ENCODE peak calls at places on chromosome 19, in seven cellular contexts. One of them, this sample, is unnamed.

GRCh38 chr19:35216833-35217707 is 11.5 kb downstream of the FAM187B start:
- DNase-seq in neuronal stem cell: no peak
- DNase-seq in mesendoderm: peak; percentile 63
- DNase-seq in IMR-90: no peak
- DNase-seq in trophoblast cell: peak; percentile 75
- DNase-seq in H1: no peak
- DNase-seq in H9: peak; percentile 56
- DNase-seq in this sample: no peak

GRCh38 chr19:51259348-51260245 is 8.7 kb downstream of the SIGLECL1 start:
- DNase-seq in trophoblast cell: peak; percentile 62
- DNase-seq in H1: peak; percentile 15
- DNase-seq in H9: peak; percentile 54
- DNase-seq in mesendoderm: peak; percentile 62
- DNase-seq in IMR-90: peak; percentile 22
- DNase-seq in neuronal stem cell: peak; percentile 33
- DNase-seq in this sample: peak; percentile 6

GRCh38 chr19:48513289-48514122 is 1.9 kb upstream of the LMTK3 start:
- DNase-seq in H1: no peak
- DNase-seq in mesendoderm: peak; percentile 93
- DNase-seq in trophoblast cell: peak; percentile 66
- DNase-seq in neuronal stem cell: no peak
- DNase-seq in H9: peak; percentile 94
- DNase-seq in IMR-90: peak; percentile 64
- DNase-seq in this sample: peak; percentile 71

GRCh38 chr19:14021474-14021873 is 6.5 kb upstream of the RLN3 start:
- DNase-seq in H1: no peak
- DNase-seq in neuronal stem cell: no peak
- DNase-seq in mesendoderm: peak; percentile 55
- DNase-seq in IMR-90: no peak
- DNase-seq in H9: peak; percentile 47
- DNase-seq in trophoblast cell: no peak
- DNase-seq in this sample: no peak

GRCh38 chr19:53511933-53512374 is 26.0 kb upstream of the ZNF331 start:
- DNase-seq in trophoblast cell: peak; percentile 89
- DNase-seq in mesendoderm: peak; percentile 94
- DNase-seq in neuronal stem cell: peak; percentile 59
- DNase-seq in H1: peak; percentile 59
- DNase-seq in H9: peak; percentile 90
- DNase-seq in IMR-90: peak; percentile 65
- DNase-seq in this sample: peak; percentile 44

GRCh38 chr19:51676566-51677083 is 16.5 kb upstream of the SPACA6 start:
- DNase-seq in trophoblast cell: no peak
- DNase-seq in IMR-90: no peak
- DNase-seq in neuronal stem cell: no peak
- DNase-seq in H1: no peak
- DNase-seq in mesendoderm: no peak
- DNase-seq in H9: no peak
- DNase-seq in this sample: no peak

GRCh38 chr19:37905936-37906867 is at the start of gene WDR87:
- DNase-seq in mesendoderm: peak; percentile 96
- DNase-seq in H1: peak; percentile 87
- DNase-seq in trophoblast cell: peak; percentile 82
- DNase-seq in H9: peak; percentile 95
- DNase-seq in IMR-90: no peak
- DNase-seq in neuronal stem cell: peak; percentile 90
- DNase-seq in this sample: no peak

GRCh38 chr19:5210556-5210955 is 130.1 kb downstream of the PTPRS start:
- DNase-seq in H9: no peak
- DNase-seq in trophoblast cell: no peak
- DNase-seq in mesendoderm: no peak
- DNase-seq in H1: no peak
- DNase-seq in neuronal stem cell: no peak
- DNase-seq in IMR-90: no peak
- DNase-seq in this sample: no peak

GRCh38 chr19:3479177-3479818 is 1.0 kb downstream of the SMIM24 start:
- DNase-seq in H9: peak; percentile 74
- DNase-seq in neuronal stem cell: no peak
- DNase-seq in H1: no peak
- DNase-seq in IMR-90: no peak
- DNase-seq in mesendoderm: peak; percentile 66
- DNase-seq in trophoblast cell: no peak
- DNase-seq in this sample: no peak

GRCh38 chr19:48121066-48121465 is 10.4 kb upstream of the PLA2G4C start:
- DNase-seq in IMR-90: no peak
- DNase-seq in H9: no peak
- DNase-seq in mesendoderm: no peak
- DNase-seq in H1: no peak
- DNase-seq in neuronal stem cell: no peak
- DNase-seq in trophoblast cell: no peak
- DNase-seq in this sample: no peak

GRCh38 chr19:38812841-38813320 is at the start of gene LGALS4:
- DNase-seq in H9: no peak
- DNase-seq in IMR-90: no peak
- DNase-seq in H1: no peak
- DNase-seq in trophoblast cell: no peak
- DNase-seq in neuronal stem cell: no peak
- DNase-seq in mesendoderm: no peak
- DNase-seq in this sample: no peak

GRCh38 chr19:33171916-33172359 is 22.2 kb upstream of the LRP3 start:
- DNase-seq in H1: no peak
- DNase-seq in IMR-90: peak; percentile 74
- DNase-seq in mesendoderm: no peak
- DNase-seq in H9: no peak
- DNase-seq in neuronal stem cell: no peak
- DNase-seq in trophoblast cell: no peak
- DNase-seq in this sample: peak; percentile 48

GRCh38 chr19:5877869-5878268 is 7.5 kb upstream of the FUT5 start:
- DNase-seq in IMR-90: no peak
- DNase-seq in trophoblast cell: no peak
- DNase-seq in mesendoderm: no peak
- DNase-seq in H1: no peak
- DNase-seq in neuronal stem cell: peak; percentile 23
- DNase-seq in H9: no peak
- DNase-seq in this sample: no peak

GRCh38 chr19:32363175-32363574 is 17.8 kb downstream of the ZNF507 start:
- DNase-seq in mesendoderm: no peak
- DNase-seq in H9: no peak
- DNase-seq in H1: no peak
- DNase-seq in IMR-90: peak; percentile 45
- DNase-seq in trophoblast cell: peak; percentile 78
- DNase-seq in neuronal stem cell: no peak
- DNase-seq in this sample: peak; percentile 79

GRCh38 chr19:33938821-33939220 is 142.2 kb downstream of the KCTD15 start:
- DNase-seq in H1: no peak
- DNase-seq in neuronal stem cell: no peak
- DNase-seq in mesendoderm: no peak
- DNase-seq in H9: no peak
- DNase-seq in IMR-90: no peak
- DNase-seq in trophoblast cell: no peak
- DNase-seq in this sample: no peak

GRCh38 chr19:6030214-6030507 is 52.2 kb upstream of the RANBP3 start:
- DNase-seq in IMR-90: peak; percentile 79
- DNase-seq in neuronal stem cell: no peak
- DNase-seq in mesendoderm: no peak
- DNase-seq in H1: no peak
- DNase-seq in H9: no peak
- DNase-seq in trophoblast cell: peak; percentile 92
- DNase-seq in this sample: peak; percentile 85

GRCh38 chr19:48784527-48784926 is 26.3 kb downstream of the BCAT2 start:
- DNase-seq in IMR-90: no peak
- DNase-seq in H9: no peak
- DNase-seq in mesendoderm: no peak
- DNase-seq in neuronal stem cell: no peak
- DNase-seq in trophoblast cell: no peak
- DNase-seq in H1: no peak
- DNase-seq in this sample: no peak

GRCh38 chr19:50669319-50670101 is 20.3 kb downstream of the C19orf81 start:
- DNase-seq in IMR-90: peak; percentile 15
- DNase-seq in H9: no peak
- DNase-seq in mesendoderm: no peak
- DNase-seq in neuronal stem cell: no peak
- DNase-seq in H1: no peak
- DNase-seq in trophoblast cell: peak; percentile 69
- DNase-seq in this sample: no peak

GRCh38 chr19:13102666-13103584 is at the start of gene LYL1:
- DNase-seq in IMR-90: no peak
- DNase-seq in neuronal stem cell: no peak
- DNase-seq in mesendoderm: peak; percentile 89
- DNase-seq in trophoblast cell: peak; percentile 72
- DNase-seq in H9: peak; percentile 70
- DNase-seq in H1: no peak
- DNase-seq in this sample: no peak

GRCh38 chr19:49186108-49186507 is 28.5 kb downstream of the TRPM4 start:
- DNase-seq in neuronal stem cell: no peak
- DNase-seq in mesendoderm: no peak
- DNase-seq in H1: no peak
- DNase-seq in H9: no peak
- DNase-seq in trophoblast cell: no peak
- DNase-seq in IMR-90: no peak
- DNase-seq in this sample: no peak

GRCh38 chr19:42872608-42873007 is 6.9 kb downstream of the PSG1 start:
- DNase-seq in trophoblast cell: peak; percentile 6
- DNase-seq in IMR-90: no peak
- DNase-seq in mesendoderm: no peak
- DNase-seq in H9: no peak
- DNase-seq in H1: no peak
- DNase-seq in neuronal stem cell: no peak
- DNase-seq in this sample: no peak

GRCh38 chr19:45099465-45100201 is 6.7 kb downstream of the PPP1R37 start:
- DNase-seq in H9: no peak
- DNase-seq in mesendoderm: no peak
- DNase-seq in trophoblast cell: no peak
- DNase-seq in neuronal stem cell: no peak
- DNase-seq in H1: no peak
- DNase-seq in IMR-90: peak; percentile 46
- DNase-seq in this sample: no peak

GRCh38 chr19:51564791-51565190 is 6.3 kb upstream of the ZNF175 start:
- DNase-seq in IMR-90: no peak
- DNase-seq in neuronal stem cell: no peak
- DNase-seq in mesendoderm: peak; percentile 12
- DNase-seq in H1: no peak
- DNase-seq in H9: peak; percentile 51
- DNase-seq in trophoblast cell: no peak
- DNase-seq in this sample: no peak

GRCh38 chr19:31448221-31448657 is 99.0 kb upstream of the TSHZ3 start:
- DNase-seq in neuronal stem cell: no peak
- DNase-seq in H1: no peak
- DNase-seq in mesendoderm: peak; percentile 61
- DNase-seq in IMR-90: peak; percentile 89
- DNase-seq in trophoblast cell: peak; percentile 41
- DNase-seq in H9: no peak
- DNase-seq in this sample: peak; percentile 84

GRCh38 chr19:56838930-56839664 is 1.4 kb downstream of the PEG3 start:
- DNase-seq in H9: no peak
- DNase-seq in IMR-90: no peak
- DNase-seq in trophoblast cell: peak; percentile 95
- DNase-seq in neuronal stem cell: peak; percentile 96
- DNase-seq in H1: no peak
- DNase-seq in mesendoderm: peak; percentile 99
- DNase-seq in this sample: no peak

GRCh38 chr19:57620673-57621348 is 6.8 kb downstream of the ZNF134 start:
- DNase-seq in trophoblast cell: no peak
- DNase-seq in H9: no peak
- DNase-seq in neuronal stem cell: no peak
- DNase-seq in H1: no peak
- DNase-seq in mesendoderm: peak; percentile 58
- DNase-seq in IMR-90: peak; percentile 15
- DNase-seq in this sample: no peak

GRCh38 chr19:35486268-35486708 is 4.0 kb downstream of the KRTDAP start:
- DNase-seq in trophoblast cell: no peak
- DNase-seq in neuronal stem cell: no peak
- DNase-seq in mesendoderm: peak; percentile 26
- DNase-seq in H1: no peak
- DNase-seq in H9: no peak
- DNase-seq in IMR-90: no peak
- DNase-seq in this sample: no peak

GRCh38 chr19:33416307-33417215 is 43.1 kb downstream of the CEBPG start:
- DNase-seq in neuronal stem cell: peak; percentile 50
- DNase-seq in trophoblast cell: peak; percentile 77
- DNase-seq in IMR-90: peak; percentile 68
- DNase-seq in H1: peak; percentile 29
- DNase-seq in H9: peak; percentile 85
- DNase-seq in mesendoderm: peak; percentile 81
- DNase-seq in this sample: peak; percentile 62

GRCh38 chr19:1630811-1631210 is 21.6 kb downstream of the TCF3 start:
- DNase-seq in H1: no peak
- DNase-seq in mesendoderm: no peak
- DNase-seq in IMR-90: no peak
- DNase-seq in neuronal stem cell: no peak
- DNase-seq in trophoblast cell: no peak
- DNase-seq in H9: no peak
- DNase-seq in this sample: no peak
- H2BK5ac ChIP-seq in H1: no peak overlapping the region
- H2BK5ac ChIP-seq in mesendoderm: no peak overlapping the region
- H2BK5ac ChIP-seq in IMR-90: no peak overlapping the region
- H2BK5ac ChIP-seq in neuronal stem cell: no peak overlapping the region
- H2BK5ac ChIP-seq in trophoblast cell: no peak overlapping the region
- H2BK5ac ChIP-seq in H9: no peak overlapping the region
- H2BK5ac ChIP-seq in this sample: no peak overlapping the region

GRCh38 chr19:39906283-39906682 is 28.2 kb downstream of the FCGBP start:
- DNase-seq in IMR-90: no peak
- DNase-seq in H9: no peak
- DNase-seq in neuronal stem cell: no peak
- DNase-seq in mesendoderm: no peak
- DNase-seq in trophoblast cell: no peak
- DNase-seq in H1: no peak
- DNase-seq in this sample: no peak
- H2BK5ac ChIP-seq in IMR-90: no peak overlapping the region
- H2BK5ac ChIP-seq in H9: no peak overlapping the region
- H2BK5ac ChIP-seq in neuronal stem cell: no peak overlapping the region
- H2BK5ac ChIP-seq in mesendoderm: no peak overlapping the region
- H2BK5ac ChIP-seq in trophoblast cell: no peak overlapping the region
- H2BK5ac ChIP-seq in H1: no peak overlapping the region
- H2BK5ac ChIP-seq in this sample: no peak overlapping the region

DNA sequence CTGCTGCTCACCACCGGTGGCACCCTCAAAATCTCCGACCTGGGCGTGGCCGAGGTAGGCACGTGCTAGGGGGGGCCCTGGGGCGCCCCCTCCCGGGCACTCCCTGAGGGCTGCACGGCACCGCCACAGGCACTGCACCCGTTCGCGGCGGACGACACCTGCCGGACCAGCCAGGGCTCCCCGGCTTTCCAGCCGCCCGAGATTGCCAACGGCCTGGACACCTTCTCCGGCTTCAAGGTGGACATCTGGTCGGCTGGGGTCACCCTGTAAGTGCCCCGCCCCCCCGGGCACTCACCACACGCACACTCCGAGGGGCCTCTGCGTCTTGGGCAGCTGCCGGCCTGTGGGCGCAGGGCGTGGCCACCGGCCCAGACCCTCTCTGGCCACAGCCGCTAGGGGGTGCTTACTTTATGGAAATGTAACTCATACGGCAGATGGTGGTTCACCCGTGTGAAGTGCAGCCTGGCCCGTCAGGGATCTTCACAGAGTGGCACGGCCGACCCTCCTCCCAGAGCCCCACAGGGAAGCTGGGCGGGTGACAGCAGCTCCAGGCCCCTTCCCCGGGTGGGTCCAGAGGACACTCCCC is 15.0 kb downstream of the STK11 start:
- DNase-seq in mesendoderm: no peak
- DNase-seq in trophoblast cell: no peak
- DNase-seq in IMR-90: no peak
- DNase-seq in H9: no peak
- DNase-seq in neuronal stem cell: no peak
- DNase-seq in H1: no peak
- DNase-seq in this sample: no peak
- H2BK5ac ChIP-seq in mesendoderm: no peak overlapping the region
- H2BK5ac ChIP-seq in trophoblast cell: no peak overlapping the region
- H2BK5ac ChIP-seq in IMR-90: no peak overlapping the region
- H2BK5ac ChIP-seq in H9: no peak overlapping the region
- H2BK5ac ChIP-seq in neuronal stem cell: peak overlapping the region; percentile 82
- H2BK5ac ChIP-seq in H1: no peak overlapping the region
- H2BK5ac ChIP-seq in this sample: no peak overlapping the region

GRCh38 chr19:55716531-55716930 is 21.7 kb downstream of the NLRP9 start:
- DNase-seq in trophoblast cell: peak; percentile 96
- DNase-seq in IMR-90: no peak
- DNase-seq in H9: no peak
- DNase-seq in neuronal stem cell: no peak
- DNase-seq in mesendoderm: no peak
- DNase-seq in H1: no peak
- DNase-seq in this sample: no peak
- H2BK5ac ChIP-seq in trophoblast cell: no peak overlapping the region
- H2BK5ac ChIP-seq in IMR-90: no peak overlapping the region
- H2BK5ac ChIP-seq in H9: no peak overlapping the region
- H2BK5ac ChIP-seq in neuronal stem cell: no peak overlapping the region
- H2BK5ac ChIP-seq in mesendoderm: no peak overlapping the region
- H2BK5ac ChIP-seq in H1: no peak overlapping the region
- H2BK5ac ChIP-seq in this sample: no peak overlapping the region

This sample was measured in mesenchymal stem cell.